ENCODE peak calls at places on chromosomes 13 and 19, in six cellular contexts. P, M, E, L, Z and K are unnamed samples. For H3K4me1, the result is how much of the 10 kb centered on the place peaks cover.

GRCh38 chr19:37594982-37595382 is 306 bp downstream of the ZNF540 start:
- DNase-seq in P (peak), M (no peak), E (peak), L (no peak), Z (peak), K (peak)

GRCh38 chr19:39951065-39951650 is 16.7 kb upstream of the FCGBP start:
- DNase-seq in P (no peak), M (no peak), E (no peak), L (no peak), Z (no peak), K (no peak)

GRCh38 chr13:106186366-106187030 is 349.0 kb downstream of the EFNB2 start:
- DNase-seq in P (no peak), M (no peak), E (no peak), L (no peak), Z (peak), K (no peak)

GRCh38 chr19:43526884-43527859 is at the start of gene ETHE1:
- DNase-seq in P (peak), M (peak), E (peak), L (peak), Z (peak), K (peak)

GRCh38 chr19:57171551-57172081 is 4.3 kb upstream of the DUXA start:
- DNase-seq in P (peak), M (no peak), E (peak), L (peak), Z (peak), K (peak)

GRCh38 chr19:10553943-10554381 is 10.3 kb downstream of the ATG4D start:
- DNase-seq in P (no peak), M (peak), E (no peak), L (no peak), Z (no peak), K (no peak)

GRCh38 chr19:39399684-39400465 is 6.8 kb upstream of the ZFP36 start:
- DNase-seq in P (no peak), M (no peak), E (no peak), L (no peak), Z (no peak), K (no peak)

GRCh38 chr13:54852831-54853230 is 1824.2 kb downstream of the OLFM4 start:
- DNase-seq in P (no peak), M (no peak), E (no peak), L (no peak), Z (no peak), K (no peak)

GRCh38 chr13:37313383-37313782 is 207.9 kb upstream of the CSNK1A1L start:
- DNase-seq in P (no peak), M (no peak), E (no peak), L (no peak), Z (peak), K (no peak)

GRCh38 chr13:53045110-53045509 is 16.5 kb downstream of the OLFM4 start:
- DNase-seq in P (peak), M (no peak), E (peak), L (peak), Z (no peak), K (no peak)

GRCh38 chr13:48975101-48975925 is at the start of gene FNDC3A:
- DNase-seq in P (peak), M (peak), E (peak), L (peak), Z (peak), K (no peak)

GRCh38 chr19:35457173-35457572 is 9.1 kb downstream of the FFAR2 start:
- DNase-seq in P (no peak), M (peak), E (no peak), L (no peak), Z (no peak), K (no peak)

GRCh38 chr19:36093146-36093662 is 17.7 kb upstream of the OVOL3 start:
- DNase-seq in P (no peak), M (no peak), E (no peak), L (no peak), Z (no peak), K (no peak)

GRCh38 chr13:59706101-59706976 is 457.4 kb downstream of the DIAPH3 start:
- DNase-seq in P (no peak), M (no peak), E (no peak), L (no peak), Z (no peak), K (no peak)

GRCh38 chr19:49985926-49986325 is 25.0 kb upstream of the SIGLEC11 start:
- DNase-seq in P (no peak), M (no peak), E (no peak), L (no peak), Z (no peak), K (no peak)

GRCh38 chr13:28575200-28575599 is 80.3 kb upstream of the FLT1 start:
- DNase-seq in P (no peak), M (no peak), E (no peak), L (no peak), Z (no peak), K (no peak)

GRCh38 chr13:51844862-51845573 is at the start of gene TMEM272:
- DNase-seq in P (peak), M (peak), E (no peak), L (peak), Z (peak), K (no peak)

GRCh38 chr13:61414686-61415664 is 674 bp downstream of the PCDH20 start:
- DNase-seq in P (no peak), M (no peak), E (no peak), L (peak), Z (no peak), K (peak)

GRCh38 chr13:51614350-51614786 is 30.1 kb downstream of the WDFY2 start:
- DNase-seq in P (peak), M (peak), E (no peak), L (peak), Z (no peak), K (no peak)

GRCh38 chr13:47216176-47216822 is 319.4 kb upstream of the HTR2A start:
- DNase-seq in P (no peak), M (no peak), E (no peak), L (no peak), Z (peak), K (no peak)

GRCh38 chr13:105087941-105088340 is 1447.5 kb downstream of the EFNB2 start:
- DNase-seq in P (no peak), M (no peak), E (no peak), L (no peak), Z (no peak), K (no peak)

GRCh38 chr19:35063940-35064818 is 22.7 kb downstream of the HPN start:
- DNase-seq in P (no peak), M (no peak), E (no peak), L (no peak), Z (peak), K (no peak)

GRCh38 chr13:85864963-85865530 is 65.8 kb upstream of the SLITRK6 start:
- DNase-seq in P (no peak), M (peak), E (no peak), L (peak), Z (peak), K (no peak)

GRCh38 chr19:55165952-55166529 is 372 bp downstream of the DNAAF3 start:
- DNase-seq in P (peak), M (peak), E (no peak), L (peak), Z (peak), K (peak)

DNA sequence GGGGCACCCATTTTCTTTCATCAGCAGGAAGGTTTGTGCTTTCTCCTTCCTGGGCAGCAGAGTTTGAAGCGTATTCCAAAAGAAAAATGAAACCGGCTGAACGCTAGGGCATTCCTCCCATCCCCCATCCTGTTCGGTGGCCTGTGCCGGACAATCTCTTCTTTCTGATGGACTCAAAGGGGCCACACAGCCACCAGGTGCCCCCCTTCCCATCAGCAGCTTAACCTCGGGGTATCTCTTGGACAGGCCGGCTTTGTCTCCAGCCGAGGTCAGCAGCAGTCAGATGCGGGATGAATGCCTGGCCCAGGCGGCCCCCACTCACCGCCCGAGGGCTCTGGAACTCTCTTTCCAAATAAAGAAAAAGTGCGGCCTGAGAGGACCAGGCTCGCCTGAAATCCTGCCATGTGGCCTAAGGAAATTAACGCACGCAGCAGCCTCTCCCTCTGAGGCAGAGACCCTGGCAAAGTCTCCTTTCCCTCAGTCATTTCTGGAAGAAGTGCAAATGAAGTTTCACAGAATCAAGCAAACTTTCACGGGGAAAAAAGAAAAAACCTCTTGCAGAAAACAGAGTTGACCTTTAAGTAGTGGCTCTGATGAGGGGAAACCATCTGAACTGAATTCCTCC is 67.8 kb downstream of the RASA3 start:
- DNase-seq in P (peak), M (no peak), E (no peak), L (peak), Z (peak), K (no peak)
- TF ChIP-seq CTCF in P (no peak), M (no peak), E (no peak), L (no peak), Z (no peak), K (no peak)

GRCh38 chr19:5821521-5822180 is 16.8 kb downstream of the NRTN start:
- DNase-seq in P (no peak), M (no peak), E (no peak), L (no peak), Z (no peak), K (no peak)
- H3K4me1 ChIP-seq in P (under half), M (under half), E (under half), L (under half), Z (under half), K (under half)

GRCh38 chr13:25901460-25902376 is 150.1 kb downstream of the SHISA2 start:
- DNase-seq in P (no peak), M (peak), E (no peak), L (peak), Z (peak), K (no peak)
- H3K4me3 ChIP-seq in P (no peak), M (no peak), E (no peak), L (no peak), Z (no peak), K (no peak)

DNA sequence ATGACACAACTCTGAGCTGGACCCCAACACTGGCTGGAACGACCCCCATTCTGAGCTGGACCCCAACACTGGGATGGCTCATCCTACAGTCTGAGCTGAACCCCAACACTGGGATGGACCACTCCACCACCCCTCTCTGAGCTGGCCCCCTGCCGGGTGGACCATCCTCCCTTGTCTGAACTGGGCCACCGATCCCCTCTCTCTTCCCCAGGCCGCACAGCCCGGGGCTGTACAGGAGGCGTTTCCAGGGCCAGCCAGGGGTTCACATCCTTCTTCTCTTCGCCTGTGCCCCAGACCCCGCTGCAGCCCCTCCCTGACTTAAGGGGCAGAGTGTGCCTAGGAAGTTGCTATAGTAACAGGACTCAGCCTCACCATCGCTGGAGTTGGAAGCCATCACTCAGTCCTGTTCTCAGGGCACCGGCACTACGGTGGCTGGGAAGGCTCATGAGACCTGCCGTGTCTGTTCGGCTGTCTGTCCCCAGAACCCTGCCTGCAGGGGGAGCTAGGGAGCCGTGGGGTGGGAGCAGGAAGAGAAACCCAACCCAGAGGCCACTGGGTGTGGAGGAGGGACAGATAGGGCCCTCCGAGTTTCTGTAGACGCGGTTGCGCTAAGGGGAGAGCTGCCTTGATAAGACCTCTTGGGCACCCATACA is 3.7 kb downstream of the PRKACA start:
- DNase-seq in P (no peak), M (peak), E (no peak), L (no peak), Z (no peak), K (no peak)
- TF ChIP-seq CTCF in P (peak), M (peak), E (no peak), L (peak), Z (peak), K (peak)

DNA sequence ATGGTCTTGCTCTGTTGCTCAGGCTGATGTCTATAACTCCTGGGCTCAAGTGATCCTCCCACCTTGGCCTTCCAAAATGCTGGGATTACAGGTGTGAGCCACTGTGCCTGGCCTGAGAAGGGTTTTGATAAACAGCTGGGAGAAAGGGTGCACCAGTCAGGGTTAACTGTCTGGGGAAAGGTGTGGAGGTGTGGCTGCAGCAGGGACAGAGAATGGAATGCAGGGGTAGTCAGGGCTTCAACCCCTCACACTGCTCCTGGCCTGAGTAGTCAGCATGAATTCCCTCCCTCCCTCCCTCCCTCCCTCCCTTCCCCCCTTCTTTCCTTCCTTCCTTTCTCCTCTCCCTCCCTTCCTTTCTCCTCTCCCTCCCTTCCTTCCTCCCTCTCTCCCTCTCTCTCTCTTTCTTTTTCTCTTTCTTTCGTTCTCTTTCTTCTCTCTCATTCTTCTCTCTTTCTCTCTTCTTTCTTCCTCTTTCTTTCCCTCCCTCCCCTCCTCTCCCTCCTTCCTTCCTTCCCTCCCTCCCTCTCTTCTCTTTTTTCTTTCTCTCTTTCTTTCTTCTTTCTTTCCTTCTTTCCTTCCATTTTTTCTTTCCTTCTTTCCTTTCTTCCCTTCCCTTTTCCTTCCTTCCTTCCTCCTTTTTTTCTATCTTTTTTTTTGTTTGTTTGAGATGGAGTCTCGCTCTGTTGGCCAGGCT is 16.0 kb downstream of the MYO1F start:
- DNase-seq in P (no peak), M (no peak), E (no peak), L (no peak), Z (no peak), K (no peak)
- H3K4me1 ChIP-seq in P (under half), M (under half), E (under half), L (under half), Z (under half), K (under half)

DNA sequence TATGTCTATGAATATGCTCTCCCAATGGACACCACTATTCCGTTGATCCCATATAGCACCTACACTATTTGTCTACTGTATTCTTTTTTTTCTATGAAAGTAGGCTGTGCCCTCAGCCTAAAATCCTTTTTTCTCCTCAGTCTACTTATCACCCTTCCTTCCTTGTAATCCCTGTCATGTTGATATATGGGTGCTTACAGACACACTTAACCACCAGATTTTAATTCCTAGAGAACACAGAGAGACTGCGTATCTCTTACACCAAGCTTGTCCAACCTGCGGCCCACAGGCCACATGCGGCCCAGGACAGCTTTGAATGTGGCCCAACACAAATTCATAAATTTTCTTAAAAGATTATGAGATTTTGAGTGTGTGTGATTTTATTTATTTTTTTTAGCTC is 101.1 kb downstream of the ZAR1L start:
- DNase-seq in P (no peak), M (no peak), E (no peak), L (no peak), Z (no peak), K (no peak)
- H3K4me3 ChIP-seq in P (no peak), M (no peak), E (no peak), L (no peak), Z (no peak), K (no peak)